ENCODE peak calls at places on chromosomes 12 and 14, in ten cellular contexts. One of them, this sample, is unnamed.

GRCh38 chr14:32393119-32393518 is 64.0 kb downstream of the AKAP6 start:
- DNase-seq in HCT116: no peak
- DNase-seq in HS-5: no peak
- DNase-seq in CD4-positive, alpha-beta T cell: no peak
- DNase-seq in NCI-H1105 treated with DMSO at 0.1 percent for 48 hours: no peak
- DNase-seq in posterior cingulate gyrus: no peak
- DNase-seq in left ventricle myocardium inferior: no peak
- DNase-seq in tibial artery: no peak
- DNase-seq in hippocampal formation: no peak
- DNase-seq in stimulated activated CD4-positive, alpha-beta T cell treated with anti-CD3 and anti-CD28 coated beads, Interleukin-4, amount 100 ng/mL, for 48 hours: no peak
- DNase-seq in this sample: no peak

GRCh38 chr12:69239922-69240624 is 704 bp downstream of the CPSF6 start:
- DNase-seq in HCT116: no peak
- DNase-seq in HS-5: no peak
- DNase-seq in CD4-positive, alpha-beta T cell: peak
- DNase-seq in NCI-H1105 treated with DMSO at 0.1 percent for 48 hours: peak
- DNase-seq in posterior cingulate gyrus: peak
- DNase-seq in left ventricle myocardium inferior: peak
- DNase-seq in tibial artery: peak
- DNase-seq in hippocampal formation: peak
- DNase-seq in stimulated activated CD4-positive, alpha-beta T cell treated with anti-CD3 and anti-CD28 coated beads, Interleukin-4, amount 100 ng/mL, for 48 hours: peak
- DNase-seq in this sample: peak

GRCh38 chr12:42981379-42981778 is 391.8 kb upstream of the PRICKLE1 start:
- DNase-seq in HCT116: no peak
- DNase-seq in HS-5: no peak
- DNase-seq in CD4-positive, alpha-beta T cell: no peak
- DNase-seq in NCI-H1105 treated with DMSO at 0.1 percent for 48 hours: no peak
- DNase-seq in posterior cingulate gyrus: no peak
- DNase-seq in left ventricle myocardium inferior: no peak
- DNase-seq in tibial artery: no peak
- DNase-seq in hippocampal formation: no peak
- DNase-seq in stimulated activated CD4-positive, alpha-beta T cell treated with anti-CD3 and anti-CD28 coated beads, Interleukin-4, amount 100 ng/mL, for 48 hours: no peak
- DNase-seq in this sample: no peak

GRCh38 chr12:106790020-106790419 is 15.5 kb downstream of the RIC8B start:
- DNase-seq in HCT116: no peak
- DNase-seq in HS-5: no peak
- DNase-seq in CD4-positive, alpha-beta T cell: no peak
- DNase-seq in NCI-H1105 treated with DMSO at 0.1 percent for 48 hours: no peak
- DNase-seq in posterior cingulate gyrus: no peak
- DNase-seq in left ventricle myocardium inferior: no peak
- DNase-seq in tibial artery: no peak
- DNase-seq in hippocampal formation: no peak
- DNase-seq in stimulated activated CD4-positive, alpha-beta T cell treated with anti-CD3 and anti-CD28 coated beads, Interleukin-4, amount 100 ng/mL, for 48 hours: no peak
- DNase-seq in this sample: no peak

GRCh38 chr12:80157640-80158039 is 58.3 kb downstream of the OTOGL start:
- DNase-seq in HCT116: no peak
- DNase-seq in HS-5: no peak
- DNase-seq in CD4-positive, alpha-beta T cell: no peak
- DNase-seq in NCI-H1105 treated with DMSO at 0.1 percent for 48 hours: no peak
- DNase-seq in posterior cingulate gyrus: no peak
- DNase-seq in left ventricle myocardium inferior: no peak
- DNase-seq in tibial artery: no peak
- DNase-seq in hippocampal formation: no peak
- DNase-seq in stimulated activated CD4-positive, alpha-beta T cell treated with anti-CD3 and anti-CD28 coated beads, Interleukin-4, amount 100 ng/mL, for 48 hours: no peak
- DNase-seq in this sample: no peak

GRCh38 chr14:102898776-102899515 is 23.5 kb upstream of the AMN start:
- DNase-seq in HCT116: no peak
- DNase-seq in HS-5: no peak
- DNase-seq in CD4-positive, alpha-beta T cell: no peak
- DNase-seq in NCI-H1105 treated with DMSO at 0.1 percent for 48 hours: no peak
- DNase-seq in posterior cingulate gyrus: no peak
- DNase-seq in left ventricle myocardium inferior: no peak
- DNase-seq in tibial artery: no peak
- DNase-seq in hippocampal formation: no peak
- DNase-seq in stimulated activated CD4-positive, alpha-beta T cell treated with anti-CD3 and anti-CD28 coated beads, Interleukin-4, amount 100 ng/mL, for 48 hours: no peak
- DNase-seq in this sample: no peak

GRCh38 chr12:110639336-110640178 is 25.6 kb downstream of the TCTN1 start:
- DNase-seq in HCT116: no peak
- DNase-seq in HS-5: peak
- DNase-seq in CD4-positive, alpha-beta T cell: no peak
- DNase-seq in NCI-H1105 treated with DMSO at 0.1 percent for 48 hours: no peak
- DNase-seq in posterior cingulate gyrus: no peak
- DNase-seq in left ventricle myocardium inferior: no peak
- DNase-seq in tibial artery: no peak
- DNase-seq in hippocampal formation: no peak
- DNase-seq in stimulated activated CD4-positive, alpha-beta T cell treated with anti-CD3 and anti-CD28 coated beads, Interleukin-4, amount 100 ng/mL, for 48 hours: no peak
- DNase-seq in this sample: no peak

GRCh38 chr12:54258286-54258685 is 21.6 kb downstream of the CBX5 start:
- DNase-seq in HCT116: no peak
- DNase-seq in HS-5: no peak
- DNase-seq in CD4-positive, alpha-beta T cell: no peak
- DNase-seq in NCI-H1105 treated with DMSO at 0.1 percent for 48 hours: no peak
- DNase-seq in posterior cingulate gyrus: no peak
- DNase-seq in left ventricle myocardium inferior: no peak
- DNase-seq in tibial artery: no peak
- DNase-seq in hippocampal formation: no peak
- DNase-seq in stimulated activated CD4-positive, alpha-beta T cell treated with anti-CD3 and anti-CD28 coated beads, Interleukin-4, amount 100 ng/mL, for 48 hours: no peak
- DNase-seq in this sample: no peak

GRCh38 chr12:27940756-27941402 is 31.7 kb downstream of the PTHLH start:
- DNase-seq in HCT116: peak
- DNase-seq in HS-5: peak
- DNase-seq in CD4-positive, alpha-beta T cell: peak
- DNase-seq in NCI-H1105 treated with DMSO at 0.1 percent for 48 hours: peak
- DNase-seq in posterior cingulate gyrus: peak
- DNase-seq in left ventricle myocardium inferior: peak
- DNase-seq in tibial artery: peak
- DNase-seq in hippocampal formation: no peak
- DNase-seq in stimulated activated CD4-positive, alpha-beta T cell treated with anti-CD3 and anti-CD28 coated beads, Interleukin-4, amount 100 ng/mL, for 48 hours: peak
- DNase-seq in this sample: peak

GRCh38 chr12:69908208-69908607 is 83.2 kb downstream of the MYRFL start:
- DNase-seq in HCT116: no peak
- DNase-seq in HS-5: no peak
- DNase-seq in CD4-positive, alpha-beta T cell: no peak
- DNase-seq in NCI-H1105 treated with DMSO at 0.1 percent for 48 hours: no peak
- DNase-seq in posterior cingulate gyrus: no peak
- DNase-seq in left ventricle myocardium inferior: no peak
- DNase-seq in tibial artery: no peak
- DNase-seq in hippocampal formation: no peak
- DNase-seq in stimulated activated CD4-positive, alpha-beta T cell treated with anti-CD3 and anti-CD28 coated beads, Interleukin-4, amount 100 ng/mL, for 48 hours: no peak
- DNase-seq in this sample: no peak

This sample was measured in anterior cingulate cortex.